ENCODE peak calls at places on chromosome 1, in four cellular contexts. R is keratinocyte, U is AG10803, G is stomach. J is an unnamed sample.

GRCh38 chr1:172530000-172530399 is 3.0 kb upstream of the SUCO start:
- DNase-seq in G (no peak), U (no peak), R (no peak), J (no peak)

GRCh38 chr1:2998503-2999100 is 22.7 kb upstream of the ACTRT2 start:
- DNase-seq in G (no peak), U (no peak), R (no peak), J (no peak)

GRCh38 chr1:216601427-216601751 is 121.8 kb downstream of the ESRRG start:
- DNase-seq in U (no peak), R (no peak), G (no peak), J (no peak)

GRCh38 chr1:229596961-229597699 is 28.8 kb downstream of the TAF5L start:
- DNase-seq in U (peak; percentile 84), R (no peak), G (no peak), J (peak; percentile 53)

GRCh38 chr1:204150702-204151561 is 912 bp downstream of the ETNK2 start:
- DNase-seq in R (no peak), G (no peak), U (no peak), J (no peak)

GRCh38 chr1:209692296-209692695 is 12.3 kb upstream of the HSD11B1 start:
- DNase-seq in G (no peak), U (no peak), R (no peak), J (no peak)

GRCh38 chr1:227937031-227937430 is 10.7 kb downstream of the WNT9A start:
- DNase-seq in R (no peak), U (no peak), G (no peak), J (no peak)

GRCh38 chr1:21362096-21362495 is 71.8 kb upstream of the ECE1 start:
- DNase-seq in U (no peak), R (no peak), G (no peak), J (no peak)

GRCh38 chr1:77027916-77028315 is 160.6 kb downstream of the ST6GALNAC5 start:
- DNase-seq in R (no peak), U (no peak), G (no peak), J (no peak)